ENCODE peak calls at places on chromosome 16, in ten cellular contexts. Y is gastrocnemius medialis; W is endodermal cell; T is ovary; Z is heart left ventricle; R is A549; S is AG04450; A is heart right ventricle; F is psoas muscle; C is CD8-positive, alpha-beta T cell. L is an unnamed sample.
A peak's percentile ranks its signal among the peaks of the same experiment; 100 is the strongest.

GRCh38 chr16:69672998-69673713 is 53.2 kb downstream of the NQO1 start:
- DNase-seq in F (no peak), Z (no peak), T (no peak), C (no peak), W (no peak), R (no peak), S (no peak), A (no peak), Y (no peak), L (no peak)

GRCh38 chr16:24713379-24713778 is 16.1 kb upstream of the TNRC6A start:
- DNase-seq in Y (no peak), C (no peak), S (no peak), W (no peak), Z (no peak), T (no peak), A (no peak), F (no peak), R (no peak), L (no peak)

GRCh38 chr16:17947637-17948036 is 388.9 kb downstream of the NPIPA8 start:
- DNase-seq in A (no peak), C (no peak), W (no peak), T (no peak), Z (no peak), S (no peak), R (no peak), F (no peak), Y (no peak), L (no peak)

GRCh38 chr16:49701867-49702494 is 153.9 kb downstream of the ZNF423 start:
- DNase-seq in Z (peak; percentile 82), F (peak; percentile 76), W (peak; percentile 87), T (peak; percentile 83), C (no peak), Y (peak; percentile 62), R (no peak), S (no peak), A (peak; percentile 53), L (peak; percentile 31)

GRCh38 chr16:54174750-54175149 is 111.8 kb downstream of the IRX3 start:
- DNase-seq in F (no peak), Y (no peak), C (no peak), S (no peak), W (no peak), R (no peak), Z (no peak), T (no peak), A (no peak), L (no peak)

GRCh38 chr16:84496991-84497390 is 7.5 kb downstream of the MEAK7 start:
- DNase-seq in C (no peak), R (no peak), A (no peak), Z (no peak), S (no peak), F (no peak), T (no peak), Y (no peak), W (peak; percentile 10), L (no peak)

GRCh38 chr16:90020260-90020837 is 1.1 kb upstream of the DBNDD1 start:
- DNase-seq in T (no peak), F (no peak), Y (no peak), A (no peak), C (no peak), R (no peak), S (no peak), Z (no peak), W (no peak), L (no peak)

GRCh38 chr16:24801761-24802302 is 43.9 kb upstream of the SLC5A11 start:
- DNase-seq in Y (no peak), Z (no peak), S (no peak), A (no peak), W (no peak), C (no peak), T (no peak), R (no peak), F (no peak), L (no peak)

GRCh38 chr16:70661918-70662641 is 15.7 kb downstream of the IL34 start:
- DNase-seq in A (no peak), Z (no peak), T (peak; percentile 81), S (no peak), C (no peak), R (no peak), Y (no peak), F (no peak), W (no peak), L (no peak)

GRCh38 chr16:50209548-50210265 is 56.6 kb downstream of the TENT4B start:
- DNase-seq in R (no peak), W (peak; percentile 59), Z (no peak), F (no peak), C (no peak), S (no peak), A (no peak), Y (peak; percentile 27), T (no peak), L (peak; percentile 41)

DNA sequence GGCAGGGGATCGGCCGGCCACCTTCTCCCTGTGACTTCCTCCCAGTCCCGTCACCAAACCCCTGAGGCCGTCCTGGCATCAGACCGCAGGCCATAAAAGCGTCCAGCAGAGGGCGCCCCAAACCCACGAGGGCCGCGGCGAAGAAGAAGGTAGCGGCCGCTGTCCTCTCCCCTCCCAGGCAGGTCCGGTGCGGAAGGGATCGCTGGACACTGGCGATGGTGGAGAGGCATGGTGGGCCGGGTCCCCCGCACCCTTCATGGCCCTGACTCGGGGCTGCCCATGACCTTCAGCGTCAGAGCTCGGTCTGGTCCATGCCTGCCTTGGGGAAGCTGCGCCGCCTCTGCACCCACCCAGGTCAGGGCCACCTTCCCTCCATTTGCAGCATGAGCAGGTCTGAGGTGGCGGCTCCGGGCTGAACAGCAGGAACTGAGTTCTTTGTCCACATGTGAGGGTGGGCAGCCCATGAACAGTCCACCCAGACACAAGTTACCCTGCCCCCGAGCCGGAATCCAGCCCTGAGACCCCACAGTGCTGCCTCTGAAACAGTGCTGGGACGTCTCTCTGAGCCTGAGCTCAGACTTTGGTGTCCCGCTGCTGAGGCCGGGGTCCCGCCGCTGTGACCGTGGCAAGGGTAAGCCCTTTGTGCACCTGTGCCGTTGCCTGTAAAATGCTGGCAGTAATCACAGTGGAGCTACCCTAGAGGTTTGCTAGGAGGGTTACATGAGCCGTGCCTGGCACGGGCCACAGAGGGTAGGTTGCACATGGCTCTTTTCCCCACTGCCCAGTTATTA is 40.8 kb upstream of the CMIP start:
- DNase-seq in F (peak; percentile 82), A (peak; percentile 86), Y (peak; percentile 64), W (peak; percentile 98), S (peak; percentile 8), T (peak; percentile 79), R (peak; percentile 92), Z (peak; percentile 93), C (peak; percentile 88), L (peak; percentile 72)
- H3K27ac ChIP-seq in F (no peak overlapping the region), A (no peak overlapping the region), Y (no peak overlapping the region), W (no peak overlapping the region), S (no peak overlapping the region), T (no peak overlapping the region), R (peak overlapping the region; percentile 100), Z (no peak overlapping the region), C (no peak overlapping the region), L (no peak overlapping the region)

DNA sequence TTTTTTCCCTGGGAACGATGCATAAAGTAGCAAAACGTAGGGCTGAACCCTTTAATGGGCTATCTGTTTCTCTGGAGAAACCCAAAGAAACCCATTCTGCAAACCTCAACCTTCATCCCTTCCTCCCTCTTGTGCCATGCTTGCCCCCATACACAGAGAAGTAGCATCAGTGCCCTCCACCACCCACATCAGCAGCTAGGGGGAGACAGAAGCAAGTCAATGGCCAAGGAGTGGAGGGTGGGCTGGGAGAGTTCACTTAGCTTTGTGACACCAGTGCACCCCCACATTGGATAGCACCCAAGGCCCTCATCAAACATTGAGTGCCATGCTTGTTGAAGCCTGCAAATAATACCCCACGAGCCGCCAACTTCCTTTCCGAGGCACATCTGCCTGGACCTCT is 282.4 kb downstream of the ABCC12 start:
- DNase-seq in F (no peak), T (no peak), A (no peak), S (no peak), W (peak; percentile 63), Z (no peak), R (no peak), C (no peak), Y (no peak), L (peak; percentile 37)
- TF ChIP-seq CTCF in F (no peak), T (no peak), A (no peak), S (peak; percentile 20), W (peak; percentile 77), Z (no peak), R (no peak), C (no peak), Y (no peak), L (peak; percentile 86)

GRCh38 chr16:56862776-56863175 is 2.2 kb upstream of the SLC12A3 start:
- DNase-seq in T (no peak), W (no peak), Y (no peak), C (no peak), A (no peak), R (no peak), S (no peak), F (no peak), Z (peak; percentile 7), L (no peak)

GRCh38 chr16:56864910-56865309 is at the start of gene SLC12A3:
- DNase-seq in A (no peak), Z (no peak), C (no peak), S (no peak), F (no peak), Y (no peak), T (no peak), W (no peak), R (no peak), L (no peak)

GRCh38 chr16:56866955-56867830 is 2.2 kb downstream of the SLC12A3 start:
- DNase-seq in S (no peak), F (no peak), W (peak; percentile 71), C (peak; percentile 51), Z (no peak), A (peak; percentile 40), T (peak; percentile 31), R (peak; percentile 66), Y (no peak), L (peak; percentile 41)

GRCh38 chr16:56868175-56868574 is 3.2 kb downstream of the SLC12A3 start:
- DNase-seq in R (no peak), Z (no peak), C (no peak), A (no peak), Y (no peak), S (no peak), W (no peak), T (no peak), F (no peak), L (no peak)

DNA sequence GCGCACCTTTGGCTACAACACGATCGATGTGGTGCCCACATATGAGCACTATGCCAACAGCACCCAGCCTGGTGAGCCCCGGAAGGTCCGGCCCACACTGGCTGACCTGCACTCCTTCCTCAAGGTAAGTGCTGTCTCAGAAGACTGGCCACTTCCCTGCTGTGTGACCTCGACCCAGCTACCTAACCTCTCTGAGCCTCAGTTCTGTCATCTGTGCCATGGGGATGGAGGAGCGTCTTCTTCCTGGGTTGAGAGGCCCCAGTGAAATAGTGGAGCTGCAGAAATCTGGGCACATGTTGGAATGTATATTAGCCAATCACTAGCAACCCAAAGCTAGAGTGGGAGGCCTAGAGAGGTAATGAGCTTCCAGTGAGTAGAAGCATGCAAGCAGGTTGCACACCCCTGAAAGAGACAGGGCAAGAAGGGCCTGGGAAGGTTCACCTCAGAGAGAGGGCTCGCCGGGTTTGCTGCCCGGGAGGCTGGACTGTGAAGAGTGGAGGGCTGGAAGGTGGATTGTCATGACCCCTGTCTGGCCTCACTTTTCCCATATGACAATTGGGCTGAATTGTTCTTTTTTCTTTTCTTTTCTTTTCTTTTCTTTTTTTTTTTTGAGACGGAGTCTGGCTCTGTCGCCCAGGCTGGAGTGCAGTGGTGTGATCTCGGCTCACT is 521 bp downstream of the SLC12A3 start:
- DNase-seq in Y (no peak), Z (no peak), A (no peak), W (no peak), F (no peak), S (no peak), R (no peak), T (no peak), C (no peak), L (no peak)
- H3K4me3 ChIP-seq in Y (no peak overlapping the region), Z (no peak overlapping the region), A (no peak overlapping the region), W (no peak overlapping the region), F (no peak overlapping the region), S (no peak overlapping the region), R (no peak overlapping the region), T (no peak overlapping the region), C (no peak overlapping the region), L (no peak overlapping the region)

GRCh38 chr16:4958510-4959111 is 481 bp downstream of the SEC14L5 start:
- DNase-seq in T (no peak), Z (no peak), W (no peak), S (no peak), F (no peak), A (no peak), Y (no peak), C (no peak), R (no peak), L (no peak)
- H3K27ac ChIP-seq in T (no peak overlapping the region), Z (no peak overlapping the region), W (no peak overlapping the region), S (no peak overlapping the region), F (no peak overlapping the region), A (no peak overlapping the region), Y (no peak overlapping the region), C (no peak overlapping the region), R (no peak overlapping the region), L (no peak overlapping the region)

L was measured in WERI-Rb-1.